ENCODE peak calls at places on chromosomes 13 and 19, in seven cellular contexts. One of them, this sample, is unnamed.

GRCh38 chr19:37594982-37595382 is 306 bp downstream of the ZNF540 start:
- DNase-seq in IMR-90: peak
- DNase-seq in pancreas: peak
- DNase-seq in brain microvascular endothelial cell: peak
- DNase-seq in kidney: peak
- DNase-seq in WTC11: peak
- DNase-seq in ascending aorta: peak
- DNase-seq in this sample: no peak

GRCh38 chr13:60090579-60090978 is 73.1 kb downstream of the DIAPH3 start:
- DNase-seq in IMR-90: peak
- DNase-seq in pancreas: no peak
- DNase-seq in brain microvascular endothelial cell: no peak
- DNase-seq in kidney: no peak
- DNase-seq in WTC11: no peak
- DNase-seq in ascending aorta: no peak
- DNase-seq in this sample: no peak

GRCh38 chr13:40194204-40194806 is 472.1 kb downstream of the FOXO1 start:
- DNase-seq in IMR-90: no peak
- DNase-seq in pancreas: no peak
- DNase-seq in brain microvascular endothelial cell: no peak
- DNase-seq in kidney: no peak
- DNase-seq in WTC11: no peak
- DNase-seq in ascending aorta: no peak
- DNase-seq in this sample: no peak

GRCh38 chr13:66162470-66162869 is 1067.7 kb downstream of the PCDH9 start:
- DNase-seq in IMR-90: no peak
- DNase-seq in pancreas: no peak
- DNase-seq in brain microvascular endothelial cell: no peak
- DNase-seq in kidney: no peak
- DNase-seq in WTC11: no peak
- DNase-seq in ascending aorta: no peak
- DNase-seq in this sample: no peak

GRCh38 chr19:47436712-47437401 is 17.5 kb upstream of the MEIS3 start:
- DNase-seq in IMR-90: peak
- DNase-seq in pancreas: peak
- DNase-seq in brain microvascular endothelial cell: peak
- DNase-seq in kidney: peak
- DNase-seq in WTC11: peak
- DNase-seq in ascending aorta: no peak
- DNase-seq in this sample: peak

GRCh38 chr19:5058456-5059190 is 89.7 kb downstream of the KDM4B start:
- DNase-seq in IMR-90: peak
- DNase-seq in pancreas: no peak
- DNase-seq in brain microvascular endothelial cell: no peak
- DNase-seq in kidney: no peak
- DNase-seq in WTC11: no peak
- DNase-seq in ascending aorta: no peak
- DNase-seq in this sample: no peak

GRCh38 chr13:44382635-44383145 is 9.1 kb downstream of the SERP2 start:
- DNase-seq in IMR-90: no peak
- DNase-seq in pancreas: no peak
- DNase-seq in brain microvascular endothelial cell: no peak
- DNase-seq in kidney: no peak
- DNase-seq in WTC11: no peak
- DNase-seq in ascending aorta: no peak
- DNase-seq in this sample: no peak

GRCh38 chr19:35717665-35718344 is at the start of gene KMT2B:
- DNase-seq in IMR-90: no peak
- DNase-seq in pancreas: peak
- DNase-seq in brain microvascular endothelial cell: no peak
- DNase-seq in kidney: no peak
- DNase-seq in WTC11: peak
- DNase-seq in ascending aorta: no peak
- DNase-seq in this sample: peak

GRCh38 chr19:31595521-31595920 is 246.3 kb upstream of the TSHZ3 start:
- DNase-seq in IMR-90: no peak
- DNase-seq in pancreas: no peak
- DNase-seq in brain microvascular endothelial cell: no peak
- DNase-seq in kidney: no peak
- DNase-seq in WTC11: no peak
- DNase-seq in ascending aorta: no peak
- DNase-seq in this sample: no peak

GRCh38 chr19:48873476-48874308 is 1.5 kb downstream of the PPP1R15A start:
- DNase-seq in IMR-90: no peak
- DNase-seq in pancreas: no peak
- DNase-seq in brain microvascular endothelial cell: no peak
- DNase-seq in kidney: no peak
- DNase-seq in WTC11: no peak
- DNase-seq in ascending aorta: no peak
- DNase-seq in this sample: no peak

GRCh38 chr19:49927526-49928264 is 1.3 kb upstream of the ATF5 start:
- DNase-seq in IMR-90: no peak
- DNase-seq in pancreas: no peak
- DNase-seq in brain microvascular endothelial cell: no peak
- DNase-seq in kidney: peak
- DNase-seq in WTC11: no peak
- DNase-seq in ascending aorta: no peak
- DNase-seq in this sample: no peak
- TF ChIP-seq CTCF in IMR-90: no peak
- TF ChIP-seq CTCF in pancreas: no peak
- TF ChIP-seq CTCF in brain microvascular endothelial cell: no peak
- TF ChIP-seq CTCF in kidney: no peak
- TF ChIP-seq CTCF in WTC11: no peak
- TF ChIP-seq CTCF in ascending aorta: no peak
- TF ChIP-seq CTCF in this sample: no peak

GRCh38 chr13:110323172-110323851 is 16.2 kb downstream of the COL4A2 start:
- DNase-seq in IMR-90: peak
- DNase-seq in pancreas: no peak
- DNase-seq in brain microvascular endothelial cell: peak
- DNase-seq in kidney: no peak
- DNase-seq in WTC11: no peak
- DNase-seq in ascending aorta: no peak
- DNase-seq in this sample: peak
- TF ChIP-seq CTCF in IMR-90: peak
- TF ChIP-seq CTCF in pancreas: no peak
- TF ChIP-seq CTCF in brain microvascular endothelial cell: peak
- TF ChIP-seq CTCF in kidney: no peak
- TF ChIP-seq CTCF in WTC11: peak
- TF ChIP-seq CTCF in ascending aorta: no peak
- TF ChIP-seq CTCF in this sample: peak

DNA sequence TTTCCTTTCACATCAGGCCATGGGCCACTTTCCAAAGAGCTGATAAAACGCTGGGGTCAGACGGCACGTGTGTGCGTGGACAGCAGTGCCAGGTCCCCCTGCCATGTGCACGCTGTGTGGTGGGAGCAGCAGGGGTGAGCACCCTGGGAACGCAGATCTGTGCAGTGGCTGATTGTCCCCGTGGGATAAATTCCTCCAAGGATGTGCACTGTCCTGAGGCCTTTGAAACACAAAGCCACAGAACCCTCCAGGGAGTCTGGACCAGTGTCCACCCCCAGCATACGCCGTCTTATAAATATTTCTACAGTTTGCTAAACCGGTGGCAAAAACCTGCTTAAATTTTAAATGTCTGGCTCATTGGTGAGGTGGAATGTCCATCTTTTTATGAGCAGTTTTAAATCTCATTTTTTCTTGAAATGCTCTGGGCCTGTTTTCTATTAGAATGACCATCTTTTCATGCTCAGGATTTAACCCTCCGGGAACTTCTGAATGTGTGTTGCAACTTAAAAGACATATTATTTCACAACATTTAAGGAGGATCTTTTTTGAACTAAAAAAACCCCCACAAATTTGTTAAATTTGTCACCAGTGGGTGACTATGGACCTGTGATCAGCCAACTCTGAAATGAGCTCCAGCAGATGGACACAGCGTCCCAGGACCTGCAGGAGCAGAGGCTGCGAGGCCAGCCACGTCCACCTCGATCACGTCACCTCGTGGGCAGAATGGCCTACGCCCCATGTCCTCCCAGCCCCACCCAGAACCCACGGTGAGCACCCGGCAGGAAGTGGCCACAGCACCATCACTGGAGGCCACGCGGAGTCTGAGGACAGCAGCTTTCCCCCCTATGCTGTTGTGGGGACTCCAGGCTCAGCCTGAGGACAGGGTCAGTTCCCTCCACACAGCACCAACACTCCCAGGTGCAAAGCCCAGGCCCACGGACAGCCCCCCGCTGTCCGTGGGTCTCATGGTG is 68.6 kb downstream of the RASA3 start:
- DNase-seq in IMR-90: peak
- DNase-seq in pancreas: no peak
- DNase-seq in brain microvascular endothelial cell: no peak
- DNase-seq in kidney: peak
- DNase-seq in WTC11: no peak
- DNase-seq in ascending aorta: no peak
- DNase-seq in this sample: no peak
- TF ChIP-seq CTCF in IMR-90: no peak
- TF ChIP-seq CTCF in pancreas: no peak
- TF ChIP-seq CTCF in brain microvascular endothelial cell: no peak
- TF ChIP-seq CTCF in kidney: no peak
- TF ChIP-seq CTCF in WTC11: no peak
- TF ChIP-seq CTCF in ascending aorta: no peak
- TF ChIP-seq CTCF in this sample: no peak

DNA sequence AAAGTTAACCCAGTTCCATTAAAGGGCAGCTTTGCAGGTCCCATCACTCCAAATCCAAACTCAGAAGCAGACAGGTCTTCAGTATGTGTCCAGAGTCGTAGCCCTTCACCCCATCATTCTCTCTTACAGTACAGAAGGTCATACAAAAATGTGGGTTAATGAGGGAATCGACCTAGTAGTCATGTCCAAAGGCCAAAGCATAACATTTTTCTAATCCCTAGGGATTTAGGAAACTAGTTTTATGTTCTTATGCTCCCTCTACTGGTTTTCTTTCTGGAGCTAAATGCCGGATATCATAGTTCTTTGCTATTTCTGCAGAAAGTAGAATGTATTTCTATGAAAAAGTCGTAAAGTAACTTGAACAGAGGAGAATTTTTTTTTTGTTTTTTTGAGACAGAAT is 72.2 kb downstream of the DHRS12 start:
- DNase-seq in IMR-90: peak
- DNase-seq in pancreas: no peak
- DNase-seq in brain microvascular endothelial cell: no peak
- DNase-seq in kidney: no peak
- DNase-seq in WTC11: no peak
- DNase-seq in ascending aorta: no peak
- DNase-seq in this sample: no peak
- TF ChIP-seq CTCF in IMR-90: peak
- TF ChIP-seq CTCF in pancreas: no peak
- TF ChIP-seq CTCF in brain microvascular endothelial cell: peak
- TF ChIP-seq CTCF in kidney: peak
- TF ChIP-seq CTCF in WTC11: no peak
- TF ChIP-seq CTCF in ascending aorta: peak
- TF ChIP-seq CTCF in this sample: no peak

GRCh38 chr13:94389544-94390351 is 89.7 kb downstream of the DCT start:
- DNase-seq in IMR-90: no peak
- DNase-seq in pancreas: no peak
- DNase-seq in brain microvascular endothelial cell: no peak
- DNase-seq in kidney: no peak
- DNase-seq in WTC11: no peak
- DNase-seq in ascending aorta: no peak
- DNase-seq in this sample: no peak
- TF ChIP-seq CTCF in IMR-90: no peak
- TF ChIP-seq CTCF in pancreas: no peak
- TF ChIP-seq CTCF in brain microvascular endothelial cell: no peak
- TF ChIP-seq CTCF in kidney: no peak
- TF ChIP-seq CTCF in WTC11: no peak
- TF ChIP-seq CTCF in ascending aorta: no peak
- TF ChIP-seq CTCF in this sample: no peak

GRCh38 chr13:108609353-108609752 is 20.1 kb upstream of the MYO16 start:
- DNase-seq in IMR-90: peak
- DNase-seq in pancreas: no peak
- DNase-seq in brain microvascular endothelial cell: no peak
- DNase-seq in kidney: no peak
- DNase-seq in WTC11: no peak
- DNase-seq in ascending aorta: no peak
- DNase-seq in this sample: no peak
- TF ChIP-seq CTCF in IMR-90: peak
- TF ChIP-seq CTCF in pancreas: no peak
- TF ChIP-seq CTCF in brain microvascular endothelial cell: peak
- TF ChIP-seq CTCF in kidney: peak
- TF ChIP-seq CTCF in WTC11: peak
- TF ChIP-seq CTCF in ascending aorta: no peak
- TF ChIP-seq CTCF in this sample: peak

DNA sequence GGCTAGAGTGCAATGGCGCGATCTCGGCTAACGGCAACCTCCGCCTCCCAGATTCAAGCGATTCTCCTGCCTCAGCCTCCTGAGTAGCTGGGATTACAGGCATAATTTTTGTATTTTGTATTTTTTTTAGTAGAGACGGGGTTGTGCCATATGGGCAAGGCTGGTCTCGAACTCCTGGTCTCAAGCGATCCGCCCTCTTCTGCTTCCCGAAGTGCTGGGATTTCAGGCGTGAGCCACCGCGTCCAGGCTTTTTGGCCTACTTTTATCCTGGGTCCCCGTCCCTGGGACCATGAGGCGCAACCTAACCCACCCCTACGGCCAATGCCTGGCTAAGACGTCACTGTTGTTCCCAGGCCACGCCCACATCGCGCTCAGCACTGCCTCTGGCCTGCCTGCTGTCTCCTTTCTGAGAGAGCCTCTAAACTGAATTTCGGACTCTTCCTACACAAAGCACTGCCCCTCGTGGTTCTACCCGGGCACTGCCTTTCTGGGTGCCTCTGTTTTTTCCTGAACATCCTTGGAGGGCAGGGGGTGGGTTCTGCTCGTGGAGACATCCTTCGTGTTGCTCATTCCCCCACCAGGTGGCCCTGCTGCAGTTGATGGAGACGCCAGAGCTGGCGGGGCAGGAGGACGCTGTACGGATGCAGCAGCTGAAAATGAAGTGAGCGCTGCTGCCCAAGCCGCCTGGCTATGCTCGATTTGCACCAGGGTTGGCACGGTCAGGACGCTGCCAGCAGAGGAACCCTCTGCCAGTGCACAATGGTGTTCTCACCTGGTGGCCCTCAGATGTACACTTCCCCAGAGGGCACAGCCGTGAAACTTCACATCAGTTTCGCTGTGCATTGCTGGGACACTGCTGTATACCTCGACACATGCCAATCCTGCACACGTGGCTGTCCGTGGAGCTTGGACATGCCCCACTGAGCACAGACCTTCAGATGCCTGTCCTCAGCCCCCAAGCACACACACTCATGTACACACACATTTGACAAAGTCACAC is 2.0 kb downstream of the REX1BD start:
- DNase-seq in IMR-90: peak
- DNase-seq in pancreas: no peak
- DNase-seq in brain microvascular endothelial cell: peak
- DNase-seq in kidney: peak
- DNase-seq in WTC11: peak
- DNase-seq in ascending aorta: no peak
- DNase-seq in this sample: peak
- TF ChIP-seq CTCF in IMR-90: peak
- TF ChIP-seq CTCF in pancreas: no peak
- TF ChIP-seq CTCF in brain microvascular endothelial cell: peak
- TF ChIP-seq CTCF in kidney: no peak
- TF ChIP-seq CTCF in WTC11: peak
- TF ChIP-seq CTCF in ascending aorta: no peak
- TF ChIP-seq CTCF in this sample: peak

GRCh38 chr19:10855879-10856522 is 7.8 kb downstream of the C19orf38 start:
- DNase-seq in IMR-90: no peak
- DNase-seq in pancreas: peak
- DNase-seq in brain microvascular endothelial cell: no peak
- DNase-seq in kidney: no peak
- DNase-seq in WTC11: peak
- DNase-seq in ascending aorta: no peak
- DNase-seq in this sample: peak
- TF ChIP-seq CTCF in IMR-90: peak
- TF ChIP-seq CTCF in pancreas: peak
- TF ChIP-seq CTCF in brain microvascular endothelial cell: peak
- TF ChIP-seq CTCF in kidney: peak
- TF ChIP-seq CTCF in WTC11: peak
- TF ChIP-seq CTCF in ascending aorta: no peak
- TF ChIP-seq CTCF in this sample: peak